ENCODE peak calls at places on chromosome 1, in eight cellular contexts. J is heart left ventricle; F is CD8-positive, alpha-beta T cell; E is heart right ventricle; H is uterus; D is prostate gland; R is dorsolateral prefrontal cortex; C is H9. U is an unnamed sample.

GRCh38 chr1:219380463-219380862 is 206.8 kb downstream of the LYPLAL1 start:
- DNase-seq in J (no peak), F (no peak), E (no peak), H (no peak), D (no peak), R (no peak), C (no peak), U (no peak)

GRCh38 chr1:1264868-1265272 is 8.8 kb downstream of the UBE2J2 start:
- DNase-seq in J (no peak), F (no peak), E (no peak), H (no peak), D (no peak), R (no peak), C (peak; percentile 70), U (no peak)

GRCh38 chr1:46517932-46518498 is 28.4 kb downstream of the DMBX1 start:
- DNase-seq in J (no peak), F (no peak), E (no peak), H (no peak), D (no peak), R (no peak), C (no peak), U (no peak)

GRCh38 chr1:113677250-113678158 is 81.8 kb downstream of the PHTF1 start:
- DNase-seq in J (peak; percentile 39), F (no peak), E (peak; percentile 35), H (no peak), D (no peak), R (no peak), C (no peak), U (no peak)

GRCh38 chr1:54683453-54683852 is 32.2 kb upstream of the TTC4 start:
- DNase-seq in J (no peak), F (no peak), E (no peak), H (no peak), D (no peak), R (no peak), C (no peak), U (no peak)

GRCh38 chr1:240876071-240876470 is 264.1 kb upstream of the GREM2 start:
- DNase-seq in J (no peak), F (no peak), E (no peak), H (no peak), D (no peak), R (no peak), C (no peak), U (no peak)

GRCh38 chr1:173193639-173194038 is 13.5 kb downstream of the TNFSF4 start:
- DNase-seq in J (no peak), F (no peak), E (no peak), H (no peak), D (no peak), R (no peak), C (no peak), U (no peak)

GRCh38 chr1:151508721-151509292 is 2.4 kb upstream of the CGN start:
- DNase-seq in J (no peak), F (no peak), E (no peak), H (no peak), D (no peak), R (no peak), C (peak; percentile 43), U (no peak)

DNA sequence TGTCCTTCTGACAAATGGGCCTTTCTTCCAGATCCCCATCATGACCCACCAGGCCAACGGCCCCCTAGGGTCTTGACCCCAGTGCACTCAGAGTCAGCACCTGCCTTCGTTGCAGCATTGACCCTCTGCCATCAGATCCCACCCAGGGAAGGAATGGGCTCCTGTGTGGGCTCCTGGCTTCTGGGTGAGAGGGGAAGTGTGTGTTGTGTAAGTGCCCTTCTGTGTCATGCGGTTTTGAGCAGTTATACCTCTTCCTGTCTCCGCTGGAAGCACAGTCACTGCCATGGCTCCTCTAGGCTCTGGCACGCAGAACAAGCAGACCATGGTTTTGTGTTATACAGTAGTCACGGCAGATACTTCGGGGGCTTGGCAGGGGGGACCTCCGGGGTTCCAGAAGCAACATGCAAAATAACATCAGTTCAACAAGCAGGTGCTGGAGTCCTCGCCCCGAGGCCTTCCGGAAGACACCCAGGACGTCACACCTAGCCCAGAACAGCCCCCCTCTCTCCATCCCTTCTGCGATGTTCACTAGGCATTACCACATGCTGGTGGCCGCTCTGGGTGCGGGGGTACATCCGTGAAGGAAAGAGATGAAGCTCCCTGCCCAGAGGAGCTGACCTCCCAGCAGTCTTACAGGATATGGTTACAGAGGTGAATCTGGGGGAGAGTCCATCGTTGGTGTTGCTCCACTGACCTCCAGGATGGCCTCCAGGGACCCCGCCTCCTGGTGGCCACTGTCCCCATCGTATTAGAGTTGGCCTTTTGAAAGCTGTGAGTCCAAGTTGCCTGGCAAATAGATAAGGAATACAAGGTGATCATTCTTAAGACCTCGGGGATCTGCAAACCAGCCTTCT is 17.4 kb upstream of the KCNAB2 start:
- DNase-seq in J (no peak), F (peak; percentile 55), E (no peak), H (no peak), D (no peak), R (no peak), C (no peak), U (no peak)
- H3K27ac ChIP-seq in J (no peak overlapping the region), F (peak overlapping the region; percentile 85), E (peak overlapping the region; percentile 22), H (no peak overlapping the region), D (no peak overlapping the region), R (no peak overlapping the region), C (no peak overlapping the region), U (no peak overlapping the region)

DNA sequence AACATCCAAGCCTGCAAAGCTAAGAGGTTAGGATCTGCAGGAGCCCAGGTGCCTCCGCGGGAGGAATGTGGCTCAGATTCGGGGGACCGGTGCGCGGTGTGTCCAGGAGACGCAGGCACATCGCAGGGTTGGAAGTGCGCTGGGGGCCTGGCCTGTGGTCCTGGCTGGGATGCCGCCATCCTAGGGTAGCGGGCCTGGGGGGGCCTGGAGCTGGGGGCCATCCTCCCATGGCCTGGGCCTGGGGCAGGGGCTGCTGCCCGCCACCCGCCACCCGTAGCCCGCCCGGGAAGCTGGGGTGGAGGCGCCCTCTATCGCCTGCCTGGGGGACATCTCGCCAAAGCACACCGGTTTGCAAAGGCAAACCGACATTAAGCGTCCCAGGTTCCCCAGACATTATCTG is 170.6 kb upstream of the ARHGEF16 start:
- DNase-seq in J (peak; percentile 44), F (no peak), E (peak; percentile 53), H (no peak), D (peak; percentile 23), R (peak; percentile 53), C (peak; percentile 73), U (no peak)
- TF ChIP-seq CTCF in J (peak; percentile 75), F (no peak), E (peak; percentile 70), H (peak; percentile 67), D (peak; percentile 81), R (peak; percentile 72), C (peak; percentile 94), U (peak; percentile 75)

DNA sequence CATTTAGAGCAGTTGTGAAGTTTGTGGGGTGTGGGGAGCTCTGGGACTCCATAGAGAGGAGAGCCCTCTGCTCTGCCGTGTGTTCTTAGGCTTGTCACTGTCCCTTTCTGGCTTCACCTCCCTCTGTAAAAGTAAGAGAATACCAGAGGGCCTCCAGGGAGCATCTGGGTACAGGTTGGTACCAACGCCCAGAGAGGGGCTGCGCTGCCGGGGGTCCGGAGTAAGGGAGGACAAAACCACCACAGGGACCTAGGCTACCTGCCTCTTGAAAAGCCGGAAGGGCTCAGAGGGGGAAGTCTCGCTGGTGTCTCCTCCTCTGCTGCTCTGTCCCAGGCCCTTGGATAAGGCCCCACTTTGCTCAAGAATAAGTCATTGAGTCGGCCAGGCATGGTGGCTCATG is 3.1 kb upstream of the TINAGL1 start:
- DNase-seq in J (no peak), F (no peak), E (no peak), H (no peak), D (no peak), R (no peak), C (no peak), U (no peak)
- H3K27ac ChIP-seq in J (peak overlapping the region; percentile 91), F (no peak overlapping the region), E (peak overlapping the region; percentile 98), H (peak overlapping the region; percentile 80), D (peak overlapping the region; percentile 79), R (no peak overlapping the region), C (no peak overlapping the region), U (peak overlapping the region; percentile 98)

DNA sequence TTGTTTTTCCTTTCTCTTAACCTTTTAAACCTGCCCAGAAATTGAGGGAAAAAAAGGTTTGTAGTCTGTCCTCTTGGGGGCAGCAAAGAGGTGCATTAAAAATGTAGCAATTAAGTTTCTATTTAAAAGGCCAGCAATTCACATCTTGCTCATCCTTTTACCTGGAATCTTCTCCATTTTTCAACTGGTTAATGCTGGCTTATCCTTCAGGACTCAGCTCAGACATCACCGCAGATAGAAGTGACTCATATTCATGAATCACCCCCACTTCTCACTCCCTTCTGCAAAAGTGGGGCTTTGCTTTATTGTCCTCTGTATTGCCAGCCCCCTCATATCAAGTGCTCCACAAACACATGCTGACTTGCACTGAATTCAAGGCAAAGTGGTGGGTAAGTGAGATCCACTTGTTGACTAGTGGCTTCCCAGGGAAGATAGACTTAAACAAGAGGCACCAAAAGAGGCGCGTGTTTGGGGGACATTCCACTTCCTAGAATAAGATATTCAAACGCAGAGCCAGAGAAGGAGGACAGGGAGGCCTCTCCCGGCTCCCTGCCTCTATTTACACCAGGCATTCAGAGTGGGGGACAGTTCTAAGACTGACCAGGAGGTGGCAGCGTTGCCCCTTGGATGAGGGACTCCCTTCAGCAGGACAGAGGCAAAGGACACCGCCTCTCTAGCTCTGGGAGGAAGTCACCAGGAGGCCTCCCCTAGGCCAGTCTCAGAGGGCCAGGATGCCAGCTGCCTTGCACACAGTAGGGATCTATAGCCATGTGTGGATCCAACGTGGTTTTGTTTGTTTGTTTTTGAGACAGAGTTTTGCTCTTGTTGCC is 23.2 kb upstream of the ZNF648 start:
- DNase-seq in J (peak; percentile 81), F (peak; percentile 71), E (peak; percentile 86), H (peak; percentile 92), D (peak; percentile 85), R (peak; percentile 85), C (peak; percentile 93), U (peak; percentile 86)
- TF ChIP-seq CTCF in J (peak; percentile 77), F (peak; percentile 74), E (peak; percentile 87), H (peak; percentile 95), D (peak; percentile 96), R (peak; percentile 81), C (peak; percentile 88), U (peak; percentile 83)

DNA sequence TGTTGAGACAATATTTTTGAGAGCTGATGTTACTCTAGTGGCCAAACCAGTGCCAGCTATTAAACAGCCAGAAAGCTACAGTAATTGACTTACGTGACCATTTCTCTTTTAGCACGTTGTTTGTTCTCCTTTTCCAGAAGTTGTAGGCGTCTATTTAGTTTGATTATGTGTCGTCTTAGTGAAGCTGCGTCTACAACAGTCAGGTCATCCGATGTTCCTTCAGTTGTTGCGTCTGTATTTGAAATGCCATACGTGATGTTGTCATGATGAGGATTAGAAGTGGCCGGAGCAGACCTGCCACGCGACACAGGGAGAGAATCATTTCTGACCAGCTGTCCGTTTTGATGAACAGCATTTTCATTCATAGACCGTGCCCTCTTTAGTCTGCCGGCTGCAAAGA is 38.2 kb downstream of the TMEM51 start:
- DNase-seq in J (no peak), F (no peak), E (no peak), H (no peak), D (no peak), R (no peak), C (no peak), U (no peak)
- H3K27ac ChIP-seq in J (no peak overlapping the region), F (no peak overlapping the region), E (no peak overlapping the region), H (no peak overlapping the region), D (no peak overlapping the region), R (no peak overlapping the region), C (no peak overlapping the region), U (no peak overlapping the region)

GRCh38 chr1:236753554-236753953 is 41.5 kb upstream of the MTR start:
- DNase-seq in J (no peak), F (no peak), E (no peak), H (no peak), D (no peak), R (no peak), C (peak; percentile 62), U (no peak)
- TF ChIP-seq CTCF in J (peak; percentile 15), F (no peak), E (no peak), H (no peak), D (no peak), R (no peak), C (peak; percentile 69), U (no peak)

U was measured in coronary artery.